ENCODE peak calls at places on chromosomes 16 and 17, in ten cellular contexts. Q, D, S, C, Z, I, X, W, L and O are unnamed samples.
A peak's percentile ranks its signal among the peaks of the same experiment; 100 is the strongest.

GRCh38 chr17:66858182-66859083 is 23.5 kb downstream of the CACNG5 start:
- DNase-seq in Q (no peak), D (no peak), S (no peak), C (no peak), Z (no peak), I (no peak), X (no peak), W (no peak), L (no peak), O (no peak)

GRCh38 chr17:2438823-2439222 is 38.0 kb upstream of the MNT start:
- DNase-seq in Q (no peak), D (peak; percentile 56), S (no peak), C (no peak), Z (no peak), I (no peak), X (no peak), W (no peak), L (no peak), O (peak; percentile 86)

GRCh38 chr17:78995761-78996451 is 13.7 kb downstream of the CANT1 start:
- DNase-seq in Q (no peak), D (peak; percentile 19), S (no peak), C (no peak), Z (no peak), I (no peak), X (no peak), W (no peak), L (no peak), O (no peak)

GRCh38 chr16:77946834-77947233 is 75.5 kb upstream of the CLEC3A start:
- DNase-seq in Q (no peak), D (no peak), S (no peak), C (no peak), Z (no peak), I (no peak), X (no peak), W (no peak), L (no peak), O (no peak)

GRCh38 chr17:307295-307691 is 45.3 kb downstream of the RPH3AL start:
- DNase-seq in Q (no peak), D (no peak), S (no peak), C (no peak), Z (no peak), I (no peak), X (no peak), W (no peak), L (no peak), O (no peak)

GRCh38 chr17:58409432-58409831 is 7.9 kb downstream of the RNF43 start:
- DNase-seq in Q (no peak), D (no peak), S (no peak), C (no peak), Z (no peak), I (no peak), X (no peak), W (no peak), L (no peak), O (no peak)

GRCh38 chr17:79006001-79006400 is 3.6 kb downstream of the CANT1 start:
- DNase-seq in Q (no peak), D (no peak), S (no peak), C (no peak), Z (no peak), I (no peak), X (no peak), W (no peak), L (no peak), O (no peak)

GRCh38 chr16:57797526-57798266 is 4.6 kb downstream of the KIFC3 start:
- DNase-seq in Q (no peak), D (no peak), S (no peak), C (no peak), Z (no peak), I (no peak), X (no peak), W (peak; percentile 68), L (no peak), O (no peak)

GRCh38 chr17:7842950-7843535 is 9.0 kb downstream of the KDM6B start:
- DNase-seq in Q (no peak), D (peak; percentile 75), S (no peak), C (no peak), Z (peak; percentile 56), I (no peak), X (peak; percentile 71), W (peak; percentile 74), L (peak; percentile 94), O (peak; percentile 81)

GRCh38 chr17:8868529-8868951 is 1.1 kb upstream of the PIK3R6 start:
- DNase-seq in Q (no peak), D (no peak), S (peak; percentile 19), C (no peak), Z (no peak), I (no peak), X (no peak), W (no peak), L (no peak), O (no peak)

GRCh38 chr16:4637501-4638166 is 13.0 kb downstream of the MGRN1 start:
- DNase-seq in Q (no peak), D (no peak), S (no peak), C (no peak), Z (no peak), I (no peak), X (no peak), W (no peak), L (no peak), O (no peak)

GRCh38 chr17:81518113-81518784 is 5.7 kb upstream of the ACTG1 start:
- DNase-seq in Q (no peak), D (no peak), S (no peak), C (no peak), Z (no peak), I (no peak), X (no peak), W (peak; percentile 73), L (no peak), O (no peak)

GRCh38 chr16:83810906-83811305 is 3.1 kb downstream of the HSBP1 start:
- DNase-seq in Q (no peak), D (no peak), S (no peak), C (no peak), Z (no peak), I (no peak), X (no peak), W (no peak), L (no peak), O (peak; percentile 4)

GRCh38 chr16:29743827-29744531 is 1.8 kb downstream of the C16orf54 start:
- DNase-seq in Q (no peak), D (no peak), S (peak; percentile 53), C (no peak), Z (no peak), I (no peak), X (no peak), W (no peak), L (no peak), O (no peak)

GRCh38 chr17:34886831-34887230 is 74.4 kb downstream of the CCT6B start:
- DNase-seq in Q (no peak), D (no peak), S (no peak), C (no peak), Z (no peak), I (no peak), X (no peak), W (no peak), L (no peak), O (no peak)

GRCh38 chr16:28309811-28310311 is 17.5 kb downstream of the SBK1 start:
- DNase-seq in Q (no peak), D (no peak), S (peak; percentile 85), C (no peak), Z (no peak), I (peak; percentile 83), X (no peak), W (no peak), L (no peak), O (no peak)